ENCODE peak calls at places on chromosomes 1 and 21, in nine cellular contexts. One of them, this sample, is unnamed.

GRCh38 chr1:229042482-229042881 is 228.4 kb upstream of the RAB4A start:
- DNase-seq in HT1080: no peak
- DNase-seq in astrocyte: no peak
- DNase-seq in GM23248: no peak
- DNase-seq in NCI-H345: no peak
- DNase-seq in activated T-cell treated with anti-CD3 and anti-CD28 coated beads for 1 hour: no peak
- DNase-seq in heart right ventricle: no peak
- DNase-seq in activated CD8-positive, alpha-beta memory T cell treated with anti-CD3 and anti-CD28 coated beads, Interleukin-2, amount 10 ng/mL, durations not matched to agents 7 days and 5 days: no peak
- DNase-seq in SHP77: no peak
- DNase-seq in this sample: no peak

GRCh38 chr1:98388431-98388830 is 273.1 kb upstream of the SNX7 start:
- DNase-seq in HT1080: peak; percentile 93
- DNase-seq in astrocyte: peak; percentile 84
- DNase-seq in GM23248: peak; percentile 82
- DNase-seq in NCI-H345: no peak
- DNase-seq in activated T-cell treated with anti-CD3 and anti-CD28 coated beads for 1 hour: no peak
- DNase-seq in heart right ventricle: no peak
- DNase-seq in activated CD8-positive, alpha-beta memory T cell treated with anti-CD3 and anti-CD28 coated beads, Interleukin-2, amount 10 ng/mL, durations not matched to agents 7 days and 5 days: peak; percentile 68
- DNase-seq in SHP77: no peak
- DNase-seq in this sample: no peak

GRCh38 chr1:201254625-201255469 is 28.5 kb upstream of the PKP1 start:
- DNase-seq in HT1080: peak; percentile 39
- DNase-seq in astrocyte: no peak
- DNase-seq in GM23248: peak; percentile 48
- DNase-seq in NCI-H345: peak; percentile 41
- DNase-seq in activated T-cell treated with anti-CD3 and anti-CD28 coated beads for 1 hour: peak; percentile 53
- DNase-seq in heart right ventricle: peak; percentile 70
- DNase-seq in activated CD8-positive, alpha-beta memory T cell treated with anti-CD3 and anti-CD28 coated beads, Interleukin-2, amount 10 ng/mL, durations not matched to agents 7 days and 5 days: peak; percentile 69
- DNase-seq in SHP77: peak; percentile 33
- DNase-seq in this sample: peak; percentile 74

GRCh38 chr1:215523906-215524305 is 43.2 kb upstream of the KCTD3 start:
- DNase-seq in HT1080: no peak
- DNase-seq in astrocyte: peak; percentile 59
- DNase-seq in GM23248: peak; percentile 47
- DNase-seq in NCI-H345: no peak
- DNase-seq in activated T-cell treated with anti-CD3 and anti-CD28 coated beads for 1 hour: no peak
- DNase-seq in heart right ventricle: no peak
- DNase-seq in activated CD8-positive, alpha-beta memory T cell treated with anti-CD3 and anti-CD28 coated beads, Interleukin-2, amount 10 ng/mL, durations not matched to agents 7 days and 5 days: no peak
- DNase-seq in SHP77: no peak
- DNase-seq in this sample: no peak

GRCh38 chr21:14888202-14888601 is 176.6 kb downstream of the NRIP1 start:
- DNase-seq in HT1080: no peak
- DNase-seq in astrocyte: no peak
- DNase-seq in GM23248: no peak
- DNase-seq in NCI-H345: no peak
- DNase-seq in activated T-cell treated with anti-CD3 and anti-CD28 coated beads for 1 hour: no peak
- DNase-seq in heart right ventricle: no peak
- DNase-seq in activated CD8-positive, alpha-beta memory T cell treated with anti-CD3 and anti-CD28 coated beads, Interleukin-2, amount 10 ng/mL, durations not matched to agents 7 days and 5 days: no peak
- DNase-seq in SHP77: no peak
- DNase-seq in this sample: no peak

GRCh38 chr21:19850157-19850556 is 1148.1 kb upstream of the NCAM2 start:
- DNase-seq in HT1080: no peak
- DNase-seq in astrocyte: no peak
- DNase-seq in GM23248: no peak
- DNase-seq in NCI-H345: no peak
- DNase-seq in activated T-cell treated with anti-CD3 and anti-CD28 coated beads for 1 hour: no peak
- DNase-seq in heart right ventricle: no peak
- DNase-seq in activated CD8-positive, alpha-beta memory T cell treated with anti-CD3 and anti-CD28 coated beads, Interleukin-2, amount 10 ng/mL, durations not matched to agents 7 days and 5 days: no peak
- DNase-seq in SHP77: no peak
- DNase-seq in this sample: no peak

GRCh38 chr1:32128479-32128878 is 20.6 kb downstream of the KPNA6 start:
- DNase-seq in HT1080: no peak
- DNase-seq in astrocyte: no peak
- DNase-seq in GM23248: no peak
- DNase-seq in NCI-H345: no peak
- DNase-seq in activated T-cell treated with anti-CD3 and anti-CD28 coated beads for 1 hour: no peak
- DNase-seq in heart right ventricle: no peak
- DNase-seq in activated CD8-positive, alpha-beta memory T cell treated with anti-CD3 and anti-CD28 coated beads, Interleukin-2, amount 10 ng/mL, durations not matched to agents 7 days and 5 days: no peak
- DNase-seq in SHP77: no peak
- DNase-seq in this sample: no peak

GRCh38 chr1:40665335-40666171 is at the start of gene RIMS3:
- DNase-seq in HT1080: peak; percentile 50
- DNase-seq in astrocyte: no peak
- DNase-seq in GM23248: peak; percentile 81
- DNase-seq in NCI-H345: peak; percentile 73
- DNase-seq in activated T-cell treated with anti-CD3 and anti-CD28 coated beads for 1 hour: peak; percentile 77
- DNase-seq in heart right ventricle: peak; percentile 85
- DNase-seq in activated CD8-positive, alpha-beta memory T cell treated with anti-CD3 and anti-CD28 coated beads, Interleukin-2, amount 10 ng/mL, durations not matched to agents 7 days and 5 days: peak; percentile 87
- DNase-seq in SHP77: peak; percentile 52
- DNase-seq in this sample: peak; percentile 76

GRCh38 chr1:213122514-213122929 is 71.5 kb downstream of the RPS6KC1 start:
- DNase-seq in HT1080: peak; percentile 22
- DNase-seq in astrocyte: peak; percentile 35
- DNase-seq in GM23248: peak; percentile 70
- DNase-seq in NCI-H345: peak; percentile 32
- DNase-seq in activated T-cell treated with anti-CD3 and anti-CD28 coated beads for 1 hour: no peak
- DNase-seq in heart right ventricle: no peak
- DNase-seq in activated CD8-positive, alpha-beta memory T cell treated with anti-CD3 and anti-CD28 coated beads, Interleukin-2, amount 10 ng/mL, durations not matched to agents 7 days and 5 days: no peak
- DNase-seq in SHP77: peak; percentile 35
- DNase-seq in this sample: no peak

GRCh38 chr1:42847721-42848470 is 1.5 kb downstream of the ZNF691 start:
- DNase-seq in HT1080: no peak
- DNase-seq in astrocyte: no peak
- DNase-seq in GM23248: no peak
- DNase-seq in NCI-H345: no peak
- DNase-seq in activated T-cell treated with anti-CD3 and anti-CD28 coated beads for 1 hour: no peak
- DNase-seq in heart right ventricle: no peak
- DNase-seq in activated CD8-positive, alpha-beta memory T cell treated with anti-CD3 and anti-CD28 coated beads, Interleukin-2, amount 10 ng/mL, durations not matched to agents 7 days and 5 days: peak; percentile 61
- DNase-seq in SHP77: no peak
- DNase-seq in this sample: no peak

GRCh38 chr1:112319371-112320034 is 76.5 kb upstream of the CTTNBP2NL start:
- DNase-seq in HT1080: no peak
- DNase-seq in astrocyte: no peak
- DNase-seq in GM23248: no peak
- DNase-seq in NCI-H345: no peak
- DNase-seq in activated T-cell treated with anti-CD3 and anti-CD28 coated beads for 1 hour: no peak
- DNase-seq in heart right ventricle: no peak
- DNase-seq in activated CD8-positive, alpha-beta memory T cell treated with anti-CD3 and anti-CD28 coated beads, Interleukin-2, amount 10 ng/mL, durations not matched to agents 7 days and 5 days: no peak
- DNase-seq in SHP77: no peak
- DNase-seq in this sample: no peak

GRCh38 chr1:121443131-121443530 is 258.4 kb downstream of the SRGAP2C start:
- DNase-seq in HT1080: peak; percentile 31
- DNase-seq in astrocyte: peak; percentile 2
- DNase-seq in GM23248: peak; percentile 34
- DNase-seq in NCI-H345: no peak
- DNase-seq in activated T-cell treated with anti-CD3 and anti-CD28 coated beads for 1 hour: no peak
- DNase-seq in heart right ventricle: no peak
- DNase-seq in activated CD8-positive, alpha-beta memory T cell treated with anti-CD3 and anti-CD28 coated beads, Interleukin-2, amount 10 ng/mL, durations not matched to agents 7 days and 5 days: no peak
- DNase-seq in SHP77: no peak
- DNase-seq in this sample: no peak

GRCh38 chr1:48114596-48115384 is 107.7 kb upstream of the SLC5A9 start:
- DNase-seq in HT1080: no peak
- DNase-seq in astrocyte: no peak
- DNase-seq in GM23248: no peak
- DNase-seq in NCI-H345: no peak
- DNase-seq in activated T-cell treated with anti-CD3 and anti-CD28 coated beads for 1 hour: no peak
- DNase-seq in heart right ventricle: no peak
- DNase-seq in activated CD8-positive, alpha-beta memory T cell treated with anti-CD3 and anti-CD28 coated beads, Interleukin-2, amount 10 ng/mL, durations not matched to agents 7 days and 5 days: no peak
- DNase-seq in SHP77: no peak
- DNase-seq in this sample: no peak

GRCh38 chr1:182955596-182956588 is 2.9 kb upstream of the SHCBP1L start:
- DNase-seq in HT1080: peak; percentile 96
- DNase-seq in astrocyte: peak; percentile 93
- DNase-seq in GM23248: peak; percentile 96
- DNase-seq in NCI-H345: no peak
- DNase-seq in activated T-cell treated with anti-CD3 and anti-CD28 coated beads for 1 hour: no peak
- DNase-seq in heart right ventricle: no peak
- DNase-seq in activated CD8-positive, alpha-beta memory T cell treated with anti-CD3 and anti-CD28 coated beads, Interleukin-2, amount 10 ng/mL, durations not matched to agents 7 days and 5 days: no peak
- DNase-seq in SHP77: no peak
- DNase-seq in this sample: no peak

GRCh38 chr1:228018961-228019721 is 12.3 kb downstream of the WNT3A start:
- DNase-seq in HT1080: no peak
- DNase-seq in astrocyte: no peak
- DNase-seq in GM23248: no peak
- DNase-seq in NCI-H345: no peak
- DNase-seq in activated T-cell treated with anti-CD3 and anti-CD28 coated beads for 1 hour: no peak
- DNase-seq in heart right ventricle: peak; percentile 4
- DNase-seq in activated CD8-positive, alpha-beta memory T cell treated with anti-CD3 and anti-CD28 coated beads, Interleukin-2, amount 10 ng/mL, durations not matched to agents 7 days and 5 days: no peak
- DNase-seq in SHP77: no peak
- DNase-seq in this sample: no peak

GRCh38 chr1:68454534-68454933 is 4.8 kb upstream of the RPE65 start:
- DNase-seq in HT1080: no peak
- DNase-seq in astrocyte: no peak
- DNase-seq in GM23248: no peak
- DNase-seq in NCI-H345: no peak
- DNase-seq in activated T-cell treated with anti-CD3 and anti-CD28 coated beads for 1 hour: no peak
- DNase-seq in heart right ventricle: no peak
- DNase-seq in activated CD8-positive, alpha-beta memory T cell treated with anti-CD3 and anti-CD28 coated beads, Interleukin-2, amount 10 ng/mL, durations not matched to agents 7 days and 5 days: no peak
- DNase-seq in SHP77: no peak
- DNase-seq in this sample: no peak

GRCh38 chr21:41897690-41898089 is 18.5 kb upstream of the PRDM15 start:
- DNase-seq in HT1080: no peak
- DNase-seq in astrocyte: no peak
- DNase-seq in GM23248: no peak
- DNase-seq in NCI-H345: peak; percentile 47
- DNase-seq in activated T-cell treated with anti-CD3 and anti-CD28 coated beads for 1 hour: no peak
- DNase-seq in heart right ventricle: no peak
- DNase-seq in activated CD8-positive, alpha-beta memory T cell treated with anti-CD3 and anti-CD28 coated beads, Interleukin-2, amount 10 ng/mL, durations not matched to agents 7 days and 5 days: no peak
- DNase-seq in SHP77: no peak
- DNase-seq in this sample: no peak

GRCh38 chr1:100631015-100631521 is 88.5 kb upstream of the VCAM1 start:
- DNase-seq in HT1080: peak; percentile 99
- DNase-seq in astrocyte: peak; percentile 99
- DNase-seq in GM23248: peak; percentile 89
- DNase-seq in NCI-H345: no peak
- DNase-seq in activated T-cell treated with anti-CD3 and anti-CD28 coated beads for 1 hour: no peak
- DNase-seq in heart right ventricle: no peak
- DNase-seq in activated CD8-positive, alpha-beta memory T cell treated with anti-CD3 and anti-CD28 coated beads, Interleukin-2, amount 10 ng/mL, durations not matched to agents 7 days and 5 days: no peak
- DNase-seq in SHP77: no peak
- DNase-seq in this sample: peak; percentile 38

GRCh38 chr1:218874313-218874712 is 299.4 kb upstream of the LYPLAL1 start:
- DNase-seq in HT1080: peak; percentile 95
- DNase-seq in astrocyte: peak; percentile 94
- DNase-seq in GM23248: peak; percentile 15
- DNase-seq in NCI-H345: no peak
- DNase-seq in activated T-cell treated with anti-CD3 and anti-CD28 coated beads for 1 hour: no peak
- DNase-seq in heart right ventricle: no peak
- DNase-seq in activated CD8-positive, alpha-beta memory T cell treated with anti-CD3 and anti-CD28 coated beads, Interleukin-2, amount 10 ng/mL, durations not matched to agents 7 days and 5 days: no peak
- DNase-seq in SHP77: no peak
- DNase-seq in this sample: no peak

GRCh38 chr1:177163844-177164379 is 600 bp downstream of the ASTN1 start:
- DNase-seq in HT1080: no peak
- DNase-seq in astrocyte: no peak
- DNase-seq in GM23248: no peak
- DNase-seq in NCI-H345: peak; percentile 50
- DNase-seq in activated T-cell treated with anti-CD3 and anti-CD28 coated beads for 1 hour: no peak
- DNase-seq in heart right ventricle: no peak
- DNase-seq in activated CD8-positive, alpha-beta memory T cell treated with anti-CD3 and anti-CD28 coated beads, Interleukin-2, amount 10 ng/mL, durations not matched to agents 7 days and 5 days: no peak
- DNase-seq in SHP77: no peak
- DNase-seq in this sample: no peak

GRCh38 chr1:86706018-86706417 is 1.6 kb downstream of the SH3GLB1 start:
- DNase-seq in HT1080: no peak
- DNase-seq in astrocyte: no peak
- DNase-seq in GM23248: peak; percentile 29
- DNase-seq in NCI-H345: no peak
- DNase-seq in activated T-cell treated with anti-CD3 and anti-CD28 coated beads for 1 hour: no peak
- DNase-seq in heart right ventricle: no peak
- DNase-seq in activated CD8-positive, alpha-beta memory T cell treated with anti-CD3 and anti-CD28 coated beads, Interleukin-2, amount 10 ng/mL, durations not matched to agents 7 days and 5 days: no peak
- DNase-seq in SHP77: no peak
- DNase-seq in this sample: no peak

GRCh38 chr1:42163114-42163513 is 1.4 kb downstream of the GUCA2A start:
- DNase-seq in HT1080: no peak
- DNase-seq in astrocyte: no peak
- DNase-seq in GM23248: no peak
- DNase-seq in NCI-H345: no peak
- DNase-seq in activated T-cell treated with anti-CD3 and anti-CD28 coated beads for 1 hour: no peak
- DNase-seq in heart right ventricle: no peak
- DNase-seq in activated CD8-positive, alpha-beta memory T cell treated with anti-CD3 and anti-CD28 coated beads, Interleukin-2, amount 10 ng/mL, durations not matched to agents 7 days and 5 days: no peak
- DNase-seq in SHP77: no peak
- DNase-seq in this sample: no peak

GRCh38 chr1:192357904-192358303 is 41.1 kb downstream of the RGS21 start:
- DNase-seq in HT1080: peak; percentile 5
- DNase-seq in astrocyte: no peak
- DNase-seq in GM23248: peak; percentile 1
- DNase-seq in NCI-H345: no peak
- DNase-seq in activated T-cell treated with anti-CD3 and anti-CD28 coated beads for 1 hour: no peak
- DNase-seq in heart right ventricle: no peak
- DNase-seq in activated CD8-positive, alpha-beta memory T cell treated with anti-CD3 and anti-CD28 coated beads, Interleukin-2, amount 10 ng/mL, durations not matched to agents 7 days and 5 days: no peak
- DNase-seq in SHP77: no peak
- DNase-seq in this sample: no peak